ENCODE peak calls at places on chromosomes 11 and 22, in eight cellular contexts. A is ovary, K is sigmoid colon, Y is vagina, V is spleen, Z is heart left ventricle, H is IMR-90, P is A549. N is an unnamed sample.

GRCh38 chr22:44572414-44573207 is 74.6 kb upstream of the RTL6 start:
- DNase-seq in A (no peak), K (peak), Y (no peak), V (no peak), Z (peak), H (no peak), P (no peak), N (no peak)

GRCh38 chr11:13222285-13222684 is 55.3 kb upstream of the BMAL1 start:
- DNase-seq in A (no peak), K (no peak), Y (no peak), V (no peak), Z (no peak), H (peak), P (no peak), N (no peak)

GRCh38 chr11:58832246-58832645 is 12.3 kb downstream of the GLYATL2 start:
- DNase-seq in A (no peak), K (no peak), Y (no peak), V (no peak), Z (no peak), H (no peak), P (no peak), N (no peak)

GRCh38 chr22:35995772-35996171 is 32.9 kb downstream of the RBFOX2 start:
- DNase-seq in A (peak), K (peak), Y (no peak), V (no peak), Z (peak), H (peak), P (no peak), N (no peak)

GRCh38 chr11:94325681-94326080 is 21.3 kb downstream of the IZUMO1R start:
- DNase-seq in A (no peak), K (no peak), Y (no peak), V (no peak), Z (no peak), H (peak), P (peak), N (peak)

GRCh38 chr22:41702763-41703162 is 3.5 kb downstream of the MEI1 start:
- DNase-seq in A (no peak), K (no peak), Y (no peak), V (no peak), Z (no peak), H (no peak), P (no peak), N (no peak)

GRCh38 chr11:70399681-70400112 is 1.4 kb downstream of the CTTN start:
- DNase-seq in A (peak), K (peak), Y (no peak), V (no peak), Z (peak), H (peak), P (peak), N (peak)

GRCh38 chr11:61657566-61657965 is 22.6 kb upstream of the DAGLA start:
- DNase-seq in A (no peak), K (no peak), Y (no peak), V (no peak), Z (no peak), H (no peak), P (no peak), N (no peak)

GRCh38 chr22:40855960-40856512 is 403 bp downstream of the ST13 start:
- DNase-seq in A (no peak), K (peak), Y (no peak), V (peak), Z (no peak), H (peak), P (no peak), N (peak)

GRCh38 chr22:23826510-23827350 is 12.1 kb downstream of the DERL3 start:
- DNase-seq in A (no peak), K (peak), Y (no peak), V (peak), Z (peak), H (peak), P (no peak), N (no peak)

GRCh38 chr11:69595805-69596665 is 44.9 kb upstream of the CCND1 start:
- DNase-seq in A (no peak), K (no peak), Y (no peak), V (no peak), Z (no peak), H (no peak), P (no peak), N (no peak)

GRCh38 chr11:66951927-66952337 is 6.3 kb downstream of the PC start:
- DNase-seq in A (no peak), K (no peak), Y (no peak), V (no peak), Z (no peak), H (peak), P (no peak), N (no peak)

GRCh38 chr11:66953431-66953833 is 4.8 kb downstream of the PC start:
- DNase-seq in A (no peak), K (no peak), Y (no peak), V (no peak), Z (no peak), H (no peak), P (no peak), N (no peak)

GRCh38 chr11:66951135-66951534 is 7.0 kb downstream of the PC start:
- DNase-seq in A (no peak), K (no peak), Y (no peak), V (no peak), Z (no peak), H (no peak), P (no peak), N (no peak)

DNA sequence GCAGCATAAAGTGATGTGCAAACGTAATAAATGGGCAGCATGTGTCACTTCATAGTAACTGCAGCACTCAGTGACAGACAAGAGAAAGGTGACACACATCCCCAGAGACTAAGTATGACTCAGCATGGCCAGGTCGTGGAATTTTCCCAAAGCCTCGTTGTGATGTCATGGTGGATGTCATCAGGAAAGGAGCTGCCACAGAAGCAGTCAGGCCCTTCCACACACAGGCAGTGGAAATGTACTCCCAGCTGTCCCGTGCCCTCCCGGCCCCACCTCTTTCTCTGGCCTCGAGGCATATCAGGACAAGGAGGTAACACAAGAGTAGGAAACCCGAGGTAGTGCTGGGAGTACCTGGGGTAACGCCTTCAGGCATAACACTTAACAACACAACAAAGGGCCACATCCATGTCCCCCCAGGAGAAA is 8.1 kb downstream of the PC start:
- DNase-seq in A (peak), K (peak), Y (no peak), V (no peak), Z (no peak), H (peak), P (peak), N (no peak)
- TF ChIP-seq POLR2A in A (no peak), K (no peak), Y (no peak), V (no peak), Z (no peak), H (no peak), P (no peak), N (no peak)

GRCh38 chr11:77475206-77475605 is 1.3 kb upstream of the PAK1 start:
- DNase-seq in A (no peak), K (no peak), Y (no peak), V (no peak), Z (no peak), H (no peak), P (no peak), N (no peak)

GRCh38 chr11:77474509-77475070 is 696 bp upstream of the PAK1 start:
- DNase-seq in A (no peak), K (no peak), Y (no peak), V (no peak), Z (no peak), H (no peak), P (no peak), N (no peak)

GRCh38 chr11:77471520-77472234 is 2.2 kb downstream of the PAK1 start:
- DNase-seq in A (peak), K (no peak), Y (no peak), V (no peak), Z (no peak), H (no peak), P (peak), N (peak)

GRCh38 chr11:77473001-77473800 is 693 bp downstream of the PAK1 start:
- DNase-seq in A (peak), K (peak), Y (no peak), V (peak), Z (peak), H (no peak), P (peak), N (peak)

GRCh38 chr11:77473801-77474508 is at the start of gene PAK1:
- DNase-seq in A (peak), K (peak), Y (no peak), V (peak), Z (peak), H (peak), P (peak), N (peak)
- TF ChIP-seq POLR2A in A (peak), K (no peak), Y (peak), V (no peak), Z (no peak), H (no peak), P (no peak), N (peak)

GRCh38 chr22:19429950-19430889 is 1.3 kb downstream of the HIRA start:
- DNase-seq in A (no peak), K (no peak), Y (no peak), V (no peak), Z (peak), H (peak), P (no peak), N (peak)
- TF ChIP-seq POLR2A in A (no peak), K (no peak), Y (no peak), V (no peak), Z (no peak), H (no peak), P (no peak), N (peak)

GRCh38 chr22:20225693-20225966 is 42.5 kb downstream of the RTN4R start:
- DNase-seq in A (no peak), K (no peak), Y (no peak), V (no peak), Z (no peak), H (no peak), P (no peak), N (no peak)
- TF ChIP-seq POLR2A in A (no peak), K (no peak), Y (no peak), V (no peak), Z (no peak), H (no peak), P (no peak), N (no peak)

GRCh38 chr22:49452362-49452946 is 375.2 kb downstream of the BRD1 start:
- DNase-seq in A (no peak), K (no peak), Y (no peak), V (no peak), Z (no peak), H (no peak), P (no peak), N (no peak)
- TF ChIP-seq POLR2A in A (no peak), K (no peak), Y (no peak), V (no peak), Z (no peak), H (no peak), P (no peak), N (no peak)

GRCh38 chr11:111305403-111305802 is 7.1 kb downstream of the POU2AF3 start:
- DNase-seq in A (no peak), K (no peak), Y (no peak), V (no peak), Z (no peak), H (no peak), P (no peak), N (no peak)

GRCh38 chr11:111301840-111302113 is 3.4 kb downstream of the POU2AF3 start:
- DNase-seq in A (no peak), K (no peak), Y (no peak), V (no peak), Z (no peak), H (no peak), P (no peak), N (no peak)

GRCh38 chr11:111301004-111301839 is 2.9 kb downstream of the POU2AF3 start:
- DNase-seq in A (no peak), K (no peak), Y (no peak), V (no peak), Z (no peak), H (no peak), P (no peak), N (no peak)

GRCh38 chr11:111302298-111302697 is 4.0 kb downstream of the POU2AF3 start:
- DNase-seq in A (no peak), K (no peak), Y (no peak), V (no peak), Z (no peak), H (no peak), P (no peak), N (no peak)

GRCh38 chr11:111303476-111303875 is 5.1 kb downstream of the POU2AF3 start:
- DNase-seq in A (no peak), K (no peak), Y (no peak), V (no peak), Z (no peak), H (no peak), P (peak), N (no peak)
- TF ChIP-seq POLR2A in A (no peak), K (no peak), Y (no peak), V (no peak), Z (no peak), H (no peak), P (no peak), N (no peak)

GRCh38 chr11:65857500-65858353 is at the start of gene CFL1:
- DNase-seq in A (peak), K (peak), Y (no peak), V (no peak), Z (peak), H (peak), P (peak), N (peak)

GRCh38 chr11:65859134-65859811 is 960 bp upstream of the MUS81 start:
- DNase-seq in A (peak), K (peak), Y (no peak), V (peak), Z (peak), H (peak), P (peak), N (peak)

GRCh38 chr11:65859812-65860277 is 388 bp upstream of the MUS81 start:
- DNase-seq in A (no peak), K (no peak), Y (no peak), V (peak), Z (no peak), H (no peak), P (no peak), N (no peak)

GRCh38 chr11:65856689-65857499 is 1.1 kb downstream of the CFL1 start:
- DNase-seq in A (peak), K (peak), Y (no peak), V (peak), Z (peak), H (peak), P (no peak), N (peak)

DNA sequence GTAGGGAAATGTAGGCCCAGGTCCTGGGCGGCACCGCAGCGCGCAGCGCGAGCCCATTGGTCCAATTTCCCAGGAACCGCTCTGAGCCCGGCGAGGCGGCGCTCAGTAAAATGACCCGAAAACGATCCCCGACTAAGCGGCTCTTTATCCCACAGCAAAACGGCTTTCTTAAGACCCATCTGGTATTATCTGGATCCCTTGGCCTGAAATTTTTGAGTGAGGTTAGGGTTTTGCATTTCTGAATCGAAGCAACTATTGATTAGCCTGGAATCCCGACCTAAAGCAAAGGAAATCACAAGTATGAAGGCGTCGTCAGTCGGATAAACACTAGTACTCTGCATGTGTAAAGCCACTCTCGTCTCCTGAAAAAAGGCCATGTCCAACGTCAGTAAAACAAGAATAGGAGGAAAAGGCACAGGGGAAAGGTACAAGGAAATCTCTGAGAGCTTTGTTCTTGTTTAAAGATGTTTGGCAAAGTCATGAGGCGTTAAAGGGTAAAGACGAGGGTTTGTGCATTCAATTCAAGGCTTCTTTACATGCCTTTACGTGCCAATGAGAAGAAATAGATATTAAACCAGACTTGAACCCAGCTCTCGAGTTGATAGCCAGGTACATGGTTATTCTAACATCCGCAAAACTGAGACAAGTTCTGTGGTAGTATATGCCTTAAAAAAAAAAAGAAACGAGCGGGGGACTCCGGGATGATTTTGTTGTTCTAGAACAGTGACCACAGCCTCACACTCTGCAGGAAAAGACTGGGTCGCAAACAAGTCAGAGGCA is 564 bp upstream of the CFL1 start:
- DNase-seq in A (no peak), K (no peak), Y (no peak), V (peak), Z (no peak), H (no peak), P (no peak), N (no peak)
- TF ChIP-seq POLR2A in A (no peak), K (peak), Y (no peak), V (no peak), Z (no peak), H (no peak), P (no peak), N (peak)

GRCh38 chr22:49483281-49483905 is 344.3 kb downstream of the BRD1 start:
- DNase-seq in A (no peak), K (no peak), Y (no peak), V (no peak), Z (no peak), H (no peak), P (no peak), N (no peak)
- TF ChIP-seq POLR2A in A (no peak), K (no peak), Y (no peak), V (no peak), Z (no peak), H (no peak), P (no peak), N (no peak)

GRCh38 chr11:128284634-128285033 is 302.7 kb downstream of the ETS1 start:
- DNase-seq in A (no peak), K (no peak), Y (no peak), V (no peak), Z (no peak), H (no peak), P (no peak), N (no peak)

GRCh38 chr11:128285313-128285712 is 302.0 kb downstream of the ETS1 start:
- DNase-seq in A (no peak), K (no peak), Y (no peak), V (no peak), Z (no peak), H (no peak), P (no peak), N (no peak)

GRCh38 chr11:128279861-128280260 is 307.5 kb downstream of the ETS1 start:
- DNase-seq in A (no peak), K (no peak), Y (no peak), V (no peak), Z (no peak), H (peak), P (no peak), N (no peak)

GRCh38 chr11:128283445-128283844 is 303.9 kb downstream of the ETS1 start:
- DNase-seq in A (no peak), K (no peak), Y (no peak), V (no peak), Z (no peak), H (peak), P (no peak), N (no peak)

GRCh38 chr11:128282053-128282452 is 305.3 kb downstream of the ETS1 start:
- DNase-seq in A (no peak), K (no peak), Y (no peak), V (no peak), Z (no peak), H (no peak), P (no peak), N (no peak)
- TF ChIP-seq POLR2A in A (no peak), K (no peak), Y (no peak), V (no peak), Z (no peak), H (no peak), P (no peak), N (no peak)

N was measured in erythroblast.